ENCODE peak calls at places on chromosomes 7 and 10, in five cellular contexts. One of them, this sample, is unnamed.

GRCh38 chr7:74501298-74501697 is 47.6 kb downstream of the GTF2IRD1 start:
- DNase-seq in GM23248: peak
- DNase-seq in MM.1S: no peak
- DNase-seq in IMR-90: no peak
- DNase-seq in mammary epithelial cell: no peak
- DNase-seq in this sample: peak

GRCh38 chr7:143396625-143397556 is 11.8 kb downstream of the EPHA1 start:
- DNase-seq in IMR-90: peak
- DNase-seq in GM23248: peak
- DNase-seq in MM.1S: no peak
- DNase-seq in mammary epithelial cell: no peak
- DNase-seq in this sample: peak

GRCh38 chr7:73449422-73449821 is 15.8 kb downstream of the FZD9 start:
- DNase-seq in GM23248: no peak
- DNase-seq in mammary epithelial cell: no peak
- DNase-seq in MM.1S: no peak
- DNase-seq in IMR-90: no peak
- DNase-seq in this sample: no peak

GRCh38 chr7:95867309-95867708 is 95.0 kb downstream of the DYNC1I1 start:
- DNase-seq in GM23248: no peak
- DNase-seq in IMR-90: no peak
- DNase-seq in MM.1S: peak
- DNase-seq in mammary epithelial cell: no peak
- DNase-seq in this sample: no peak

GRCh38 chr10:47365561-47365960 is 17.4 kb downstream of the RBP3 start:
- DNase-seq in mammary epithelial cell: no peak
- DNase-seq in IMR-90: no peak
- DNase-seq in GM23248: no peak
- DNase-seq in MM.1S: no peak
- DNase-seq in this sample: no peak

GRCh38 chr10:7610651-7611389 is 55.9 kb downstream of the ITIH5 start:
- DNase-seq in GM23248: peak
- DNase-seq in mammary epithelial cell: no peak
- DNase-seq in IMR-90: peak
- DNase-seq in MM.1S: no peak
- DNase-seq in this sample: peak

GRCh38 chr7:73920406-73921134 is 59.6 kb downstream of the TMEM270 start:
- DNase-seq in IMR-90: no peak
- DNase-seq in mammary epithelial cell: no peak
- DNase-seq in MM.1S: no peak
- DNase-seq in GM23248: no peak
- DNase-seq in this sample: no peak

GRCh38 chr10:9792181-9792580 is 1225.5 kb upstream of the CELF2 start:
- DNase-seq in GM23248: peak
- DNase-seq in IMR-90: peak
- DNase-seq in mammary epithelial cell: no peak
- DNase-seq in MM.1S: no peak
- DNase-seq in this sample: peak

GRCh38 chr10:74543276-74543675 is 283.1 kb upstream of the KAT6B start:
- DNase-seq in IMR-90: peak
- DNase-seq in mammary epithelial cell: no peak
- DNase-seq in MM.1S: no peak
- DNase-seq in GM23248: peak
- DNase-seq in this sample: no peak

GRCh38 chr7:133691727-133692450 is 435.3 kb upstream of the LRGUK start:
- DNase-seq in MM.1S: no peak
- DNase-seq in mammary epithelial cell: no peak
- DNase-seq in IMR-90: peak
- DNase-seq in GM23248: peak
- DNase-seq in this sample: no peak

GRCh38 chr7:102175423-102176170 is 111.1 kb upstream of the SH2B2 start:
- DNase-seq in GM23248: no peak
- DNase-seq in MM.1S: no peak
- DNase-seq in IMR-90: no peak
- DNase-seq in mammary epithelial cell: no peak
- DNase-seq in this sample: no peak
- H3K27ac ChIP-seq in GM23248: no peak
- H3K27ac ChIP-seq in MM.1S: no peak
- H3K27ac ChIP-seq in IMR-90: no peak
- H3K27ac ChIP-seq in mammary epithelial cell: no peak
- H3K27ac ChIP-seq in this sample: no peak

GRCh38 chr10:63206997-63207952 is 74.1 kb downstream of the NRBF2 start:
- DNase-seq in IMR-90: peak
- DNase-seq in GM23248: peak
- DNase-seq in mammary epithelial cell: peak
- DNase-seq in MM.1S: peak
- DNase-seq in this sample: peak
- H3K9ac ChIP-seq in IMR-90: no peak
- H3K9ac ChIP-seq in GM23248: peak
- H3K9ac ChIP-seq in mammary epithelial cell: peak
- H3K9ac ChIP-seq in MM.1S: peak
- H3K9ac ChIP-seq in this sample: peak

DNA sequence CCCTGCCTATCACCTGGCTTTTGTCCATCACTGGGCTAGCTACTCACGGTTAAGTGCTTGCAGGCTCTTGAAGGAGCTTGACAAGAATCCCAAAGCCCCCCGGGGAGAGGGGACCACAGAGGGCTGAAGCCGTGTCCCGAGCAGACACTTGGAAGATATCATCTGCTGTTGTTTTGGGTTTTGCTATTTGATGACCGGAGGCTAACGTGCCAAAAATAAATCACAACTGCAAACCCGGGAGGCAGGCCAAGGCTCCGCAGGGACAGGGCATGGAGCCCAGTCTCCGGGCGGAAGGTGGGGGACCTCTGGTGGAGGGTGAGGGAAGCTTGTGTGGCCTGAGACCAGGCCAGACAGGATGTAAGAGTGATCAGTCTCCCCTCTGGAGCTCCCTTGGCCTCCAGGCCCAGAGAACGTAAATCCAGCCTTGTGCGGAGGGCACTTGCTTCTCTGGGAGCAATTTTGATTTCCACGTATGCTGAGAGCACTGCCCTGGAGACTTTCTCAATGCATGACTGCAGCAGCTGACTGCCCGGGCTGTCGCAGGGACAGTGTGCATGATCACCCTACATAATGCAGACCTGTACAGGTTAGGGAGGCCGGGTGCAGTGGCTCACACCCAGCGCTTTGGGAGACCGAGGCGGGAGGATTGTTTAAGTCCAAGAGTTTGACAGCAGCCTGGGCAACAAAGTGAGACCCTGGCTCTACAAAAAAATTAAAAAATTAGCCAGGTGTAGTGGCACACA is at the start of gene PHKG1:
- DNase-seq in GM23248: peak
- DNase-seq in MM.1S: no peak
- DNase-seq in mammary epithelial cell: peak
- DNase-seq in IMR-90: peak
- DNase-seq in this sample: peak
- H3K27ac ChIP-seq in GM23248: peak
- H3K27ac ChIP-seq in MM.1S: no peak
- H3K27ac ChIP-seq in mammary epithelial cell: no peak
- H3K27ac ChIP-seq in IMR-90: peak
- H3K27ac ChIP-seq in this sample: no peak

GRCh38 chr10:77856566-77856965 is 70.0 kb downstream of the DLG5 start:
- DNase-seq in IMR-90: no peak
- DNase-seq in GM23248: no peak
- DNase-seq in MM.1S: no peak
- DNase-seq in mammary epithelial cell: no peak
- DNase-seq in this sample: no peak
- H3K9ac ChIP-seq in IMR-90: no peak
- H3K9ac ChIP-seq in GM23248: no peak
- H3K9ac ChIP-seq in MM.1S: no peak
- H3K9ac ChIP-seq in mammary epithelial cell: no peak
- H3K9ac ChIP-seq in this sample: no peak

DNA sequence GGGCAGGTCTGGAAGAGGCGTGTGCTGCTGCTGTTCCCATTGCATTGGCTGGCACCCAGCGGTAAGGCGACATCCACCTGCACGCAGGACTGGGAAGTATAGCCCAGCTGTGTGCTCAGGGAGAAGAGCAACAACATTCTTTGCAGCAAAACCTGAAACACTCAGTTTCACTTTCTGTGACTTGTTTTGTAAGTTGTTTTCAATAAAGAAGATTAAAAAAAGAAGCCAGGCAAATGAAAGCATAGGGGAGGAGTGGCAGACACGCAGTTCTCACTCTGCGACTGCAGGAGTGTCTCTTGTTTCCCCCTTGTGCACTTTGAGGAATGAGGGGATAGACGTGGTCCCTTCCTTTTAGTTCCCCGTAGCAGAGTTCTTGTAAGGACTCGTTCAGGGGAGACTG is 5.8 kb downstream of the FBH1 start:
- DNase-seq in GM23248: no peak
- DNase-seq in MM.1S: peak
- DNase-seq in mammary epithelial cell: no peak
- DNase-seq in IMR-90: no peak
- DNase-seq in this sample: no peak
- H3K27ac ChIP-seq in GM23248: no peak
- H3K27ac ChIP-seq in MM.1S: peak
- H3K27ac ChIP-seq in mammary epithelial cell: no peak
- H3K27ac ChIP-seq in IMR-90: no peak
- H3K27ac ChIP-seq in this sample: no peak

GRCh38 chr7:116897661-116898060 is 35.3 kb downstream of the CAPZA2 start:
- DNase-seq in GM23248: no peak
- DNase-seq in mammary epithelial cell: no peak
- DNase-seq in MM.1S: no peak
- DNase-seq in IMR-90: no peak
- DNase-seq in this sample: peak
- H3K9ac ChIP-seq in GM23248: no peak
- H3K9ac ChIP-seq in mammary epithelial cell: no peak
- H3K9ac ChIP-seq in MM.1S: no peak
- H3K9ac ChIP-seq in IMR-90: no peak
- H3K9ac ChIP-seq in this sample: no peak

GRCh38 chr7:104328308-104328969 is at the start of gene LHFPL3:
- DNase-seq in IMR-90: no peak
- DNase-seq in GM23248: peak
- DNase-seq in MM.1S: no peak
- DNase-seq in mammary epithelial cell: no peak
- DNase-seq in this sample: no peak
- H3K27ac ChIP-seq in IMR-90: no peak
- H3K27ac ChIP-seq in GM23248: no peak
- H3K27ac ChIP-seq in MM.1S: no peak
- H3K27ac ChIP-seq in mammary epithelial cell: no peak
- H3K27ac ChIP-seq in this sample: no peak

DNA sequence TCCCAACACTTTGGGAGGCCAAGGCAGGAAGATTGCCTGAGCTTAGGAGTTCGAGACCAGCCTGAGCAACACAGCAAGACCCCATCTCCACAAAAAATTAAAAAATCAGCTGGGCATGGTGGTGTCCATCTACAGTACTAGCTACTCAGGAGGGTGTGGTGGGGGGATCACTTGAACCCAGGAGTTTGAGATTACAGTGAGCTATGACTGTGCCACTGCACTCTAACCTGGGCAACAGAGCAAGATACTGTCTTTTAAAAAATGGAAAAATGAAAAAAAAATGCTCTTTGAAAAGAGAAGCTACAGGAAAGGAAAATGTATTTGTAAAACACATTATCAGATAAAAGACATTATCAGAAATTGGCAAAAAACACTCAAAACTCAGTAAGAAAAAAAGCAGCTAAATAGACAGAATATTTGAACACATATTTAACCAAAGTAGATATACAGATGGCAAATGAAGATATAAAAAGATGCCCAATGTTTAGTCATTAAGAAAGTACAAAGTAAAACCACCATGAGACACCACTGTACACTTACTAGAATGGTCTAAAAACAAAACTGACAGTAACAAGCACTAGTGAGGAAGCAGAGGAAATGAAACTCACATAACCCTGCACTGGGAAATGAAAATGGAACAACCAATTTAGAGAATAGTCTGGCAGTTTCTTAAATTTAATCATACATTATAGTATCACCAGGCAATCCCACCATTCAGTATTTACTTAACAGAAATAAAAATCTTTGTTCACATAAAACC is 40.5 kb downstream of the NRBF2 start:
- DNase-seq in IMR-90: no peak
- DNase-seq in MM.1S: peak
- DNase-seq in mammary epithelial cell: no peak
- DNase-seq in GM23248: no peak
- DNase-seq in this sample: no peak
- H3K9ac ChIP-seq in IMR-90: no peak
- H3K9ac ChIP-seq in MM.1S: no peak
- H3K9ac ChIP-seq in mammary epithelial cell: no peak
- H3K9ac ChIP-seq in GM23248: no peak
- H3K9ac ChIP-seq in this sample: no peak